ENCODE peak calls at places on chromosomes 16 and 17, in six cellular contexts. Q is sigmoid colon, T is IMR-90, R is MG63, D is tibial nerve, P is cardiac muscle cell. C is an unnamed sample.
A peak's percentile ranks its signal among the peaks of the same experiment; 100 is the strongest.

GRCh38 chr17:76670020-76670707 is 26.6 kb upstream of the ST6GALNAC1 start:
- DNase-seq in Q (peak; percentile 29), T (no peak), R (no peak), D (no peak), P (no peak), C (peak; percentile 74)

GRCh38 chr16:72530434-72530833 is 358.5 kb upstream of the PMFBP1 start:
- DNase-seq in Q (no peak), T (peak; percentile 75), R (no peak), D (no peak), P (no peak), C (peak; percentile 85)

GRCh38 chr17:28416703-28417311 is 10.8 kb upstream of the SLC46A1 start:
- DNase-seq in Q (no peak), T (peak; percentile 59), R (peak; percentile 57), D (no peak), P (peak; percentile 81), C (peak; percentile 65)

GRCh38 chr16:87919681-87919994 is 16.7 kb downstream of the CA5A start:
- DNase-seq in Q (no peak), T (no peak), R (no peak), D (no peak), P (no peak), C (no peak)

GRCh38 chr17:66098040-66098439 is 93.9 kb downstream of the CEP112 start:
- DNase-seq in Q (no peak), T (peak; percentile 58), R (no peak), D (no peak), P (no peak), C (peak; percentile 13)

GRCh38 chr17:82598256-82599011 is 49.8 kb downstream of the WDR45B start:
- DNase-seq in Q (peak; percentile 55), T (peak; percentile 56), R (peak; percentile 27), D (no peak), P (no peak), C (peak; percentile 55)

GRCh38 chr16:75043175-75043937 is 44.5 kb downstream of the ZNRF1 start:
- DNase-seq in Q (no peak), T (no peak), R (no peak), D (no peak), P (no peak), C (no peak)

GRCh38 chr17:19013806-19014627 is 9.5 kb upstream of the FAM83G start:
- DNase-seq in Q (no peak), T (no peak), R (no peak), D (no peak), P (no peak), C (no peak)

GRCh38 chr16:50810241-50810965 is 68.5 kb downstream of the CYLD start:
- DNase-seq in Q (no peak), T (no peak), R (no peak), D (no peak), P (no peak), C (no peak)

GRCh38 chr17:55266051-55266957 is 1.5 kb downstream of the HLF start:
- DNase-seq in Q (peak; percentile 80), T (no peak), R (no peak), D (no peak), P (no peak), C (no peak)

GRCh38 chr17:37747222-37747621 is 2.4 kb upstream of the HNF1B start:
- DNase-seq in Q (no peak), T (no peak), R (no peak), D (no peak), P (no peak), C (no peak)

GRCh38 chr17:50181601-50182345 is 16.0 kb downstream of the SGCA start:
- DNase-seq in Q (no peak), T (peak; percentile 65), R (no peak), D (no peak), P (no peak), C (peak; percentile 30)

GRCh38 chr16:20865420-20866126 is 34.6 kb downstream of the DCUN1D3 start:
- DNase-seq in Q (no peak), T (peak; percentile 64), R (no peak), D (no peak), P (no peak), C (peak; percentile 95)

GRCh38 chr17:36816214-36816613 is 121.1 kb upstream of the LHX1 start:
- DNase-seq in Q (no peak), T (no peak), R (no peak), D (no peak), P (no peak), C (no peak)

GRCh38 chr17:27233783-27234182 is 60.1 kb upstream of the WSB1 start:
- DNase-seq in Q (no peak), T (no peak), R (no peak), D (no peak), P (no peak), C (no peak)

GRCh38 chr17:56676807-56677206 is 83.3 kb downstream of the NOG start:
- DNase-seq in Q (no peak), T (no peak), R (peak; percentile 43), D (no peak), P (no peak), C (no peak)

GRCh38 chr17:56679767-56680422 is 86.4 kb downstream of the NOG start:
- DNase-seq in Q (no peak), T (no peak), R (no peak), D (no peak), P (no peak), C (peak; percentile 44)

GRCh38 chr17:56678249-56679144 is 85.0 kb downstream of the NOG start:
- DNase-seq in Q (no peak), T (no peak), R (peak; percentile 15), D (no peak), P (peak; percentile 23), C (no peak)

GRCh38 chr17:56680676-56681075 is 87.2 kb downstream of the NOG start:
- DNase-seq in Q (no peak), T (no peak), R (no peak), D (no peak), P (no peak), C (no peak)

DNA sequence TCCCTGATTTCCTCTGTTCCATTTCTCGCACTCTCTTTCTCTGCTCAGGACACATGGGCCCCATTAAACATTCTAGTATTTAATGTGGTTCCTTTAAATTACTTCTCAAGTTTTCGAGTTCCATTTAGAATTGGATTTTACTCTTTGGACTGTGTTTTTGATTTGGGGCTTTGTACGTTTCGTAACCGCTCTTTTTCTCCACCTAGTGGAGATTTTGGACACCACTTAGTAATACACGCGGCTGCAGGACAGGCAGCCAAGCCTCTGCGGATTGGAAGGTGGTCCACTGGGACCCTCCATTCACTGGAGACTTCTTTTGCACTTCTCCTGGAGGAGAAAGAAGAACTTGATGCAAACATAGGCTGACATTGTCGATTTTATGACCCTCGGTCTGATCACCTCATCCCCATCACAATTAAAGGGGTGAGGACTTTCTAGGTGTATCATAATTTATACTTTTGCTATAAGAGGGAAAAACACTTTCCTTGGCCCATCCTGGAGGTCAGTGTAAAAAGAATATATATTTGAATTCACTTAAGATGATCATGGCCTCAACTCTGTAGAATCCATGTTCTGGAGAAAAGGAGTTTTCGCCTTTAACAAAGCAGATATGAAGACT is 85.8 kb downstream of the NOG start:
- DNase-seq in Q (no peak), T (peak; percentile 56), R (no peak), D (no peak), P (peak; percentile 66), C (peak; percentile 44)
- H3K4me3 ChIP-seq in Q (no peak overlapping the region), T (no peak overlapping the region), R (no peak overlapping the region), D (peak overlapping the region; percentile 31), P (peak overlapping the region; percentile 25), C (peak overlapping the region; percentile 21)

GRCh38 chr16:3950343-3951193 is 70.1 kb upstream of the CREBBP start:
- DNase-seq in Q (peak; percentile 95), T (peak; percentile 99), R (peak; percentile 99), D (peak; percentile 87), P (no peak), C (peak; percentile 76)
- H3K4me3 ChIP-seq in Q (no peak overlapping the region), T (peak overlapping the region; percentile 28), R (peak overlapping the region; percentile 40), D (peak overlapping the region; percentile 14), P (no peak overlapping the region), C (no peak overlapping the region)

DNA sequence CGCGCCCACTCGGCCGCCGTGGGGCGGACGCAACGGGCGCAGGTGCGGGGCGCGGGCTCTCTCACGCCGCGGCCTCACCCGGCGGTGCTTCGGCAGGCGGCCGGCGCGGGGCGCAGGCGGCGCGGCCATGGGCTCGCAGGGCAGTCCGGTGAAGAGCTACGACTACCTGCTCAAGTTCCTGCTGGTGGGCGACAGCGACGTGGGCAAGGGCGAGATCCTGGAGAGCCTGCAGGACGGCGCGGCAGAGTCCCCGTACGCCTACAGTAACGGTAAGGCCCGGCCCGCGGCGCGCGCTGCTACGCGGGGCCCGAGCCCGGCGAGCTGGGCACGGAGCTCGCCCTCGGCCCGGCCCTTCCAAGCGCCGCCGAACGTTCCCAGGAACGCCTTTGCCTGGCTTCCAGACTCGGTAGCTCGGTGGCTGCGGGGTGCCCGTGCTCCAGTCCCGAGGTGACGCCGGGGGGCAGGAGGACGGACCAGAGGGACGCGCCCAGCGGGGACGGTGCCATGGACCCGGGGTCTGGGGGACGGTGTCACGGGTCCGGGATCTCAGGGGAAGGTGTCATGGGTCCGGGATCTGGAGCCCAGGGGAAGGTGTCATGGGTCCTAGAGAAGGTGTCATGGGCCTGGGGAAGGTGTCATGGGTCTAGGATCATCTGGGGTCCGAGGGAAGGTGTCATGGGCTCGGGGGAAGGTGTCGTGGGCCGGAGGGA is 454 bp downstream of the RAB40C start:
- DNase-seq in Q (peak; percentile 78), T (peak; percentile 47), R (no peak), D (no peak), P (peak; percentile 66), C (no peak)
- H3K4me3 ChIP-seq in Q (peak overlapping the region; percentile 58), T (peak overlapping the region; percentile 98), R (peak overlapping the region; percentile 62), D (peak overlapping the region; percentile 91), P (peak overlapping the region; percentile 78), C (peak overlapping the region; percentile 82)

GRCh38 chr17:58515286-58515685 is 848 bp upstream of the MTMR4 start:
- DNase-seq in Q (no peak), T (no peak), R (no peak), D (no peak), P (no peak), C (no peak)

GRCh38 chr17:58514795-58515157 is 338 bp upstream of the MTMR4 start:
- DNase-seq in Q (no peak), T (no peak), R (no peak), D (no peak), P (no peak), C (no peak)

GRCh38 chr17:58513391-58513912 is 986 bp downstream of the MTMR4 start:
- DNase-seq in Q (peak; percentile 59), T (no peak), R (no peak), D (no peak), P (no peak), C (no peak)

GRCh38 chr17:58516644-58517377 is 2.4 kb upstream of the MTMR4 start:
- DNase-seq in Q (peak; percentile 62), T (no peak), R (no peak), D (no peak), P (no peak), C (no peak)

DNA sequence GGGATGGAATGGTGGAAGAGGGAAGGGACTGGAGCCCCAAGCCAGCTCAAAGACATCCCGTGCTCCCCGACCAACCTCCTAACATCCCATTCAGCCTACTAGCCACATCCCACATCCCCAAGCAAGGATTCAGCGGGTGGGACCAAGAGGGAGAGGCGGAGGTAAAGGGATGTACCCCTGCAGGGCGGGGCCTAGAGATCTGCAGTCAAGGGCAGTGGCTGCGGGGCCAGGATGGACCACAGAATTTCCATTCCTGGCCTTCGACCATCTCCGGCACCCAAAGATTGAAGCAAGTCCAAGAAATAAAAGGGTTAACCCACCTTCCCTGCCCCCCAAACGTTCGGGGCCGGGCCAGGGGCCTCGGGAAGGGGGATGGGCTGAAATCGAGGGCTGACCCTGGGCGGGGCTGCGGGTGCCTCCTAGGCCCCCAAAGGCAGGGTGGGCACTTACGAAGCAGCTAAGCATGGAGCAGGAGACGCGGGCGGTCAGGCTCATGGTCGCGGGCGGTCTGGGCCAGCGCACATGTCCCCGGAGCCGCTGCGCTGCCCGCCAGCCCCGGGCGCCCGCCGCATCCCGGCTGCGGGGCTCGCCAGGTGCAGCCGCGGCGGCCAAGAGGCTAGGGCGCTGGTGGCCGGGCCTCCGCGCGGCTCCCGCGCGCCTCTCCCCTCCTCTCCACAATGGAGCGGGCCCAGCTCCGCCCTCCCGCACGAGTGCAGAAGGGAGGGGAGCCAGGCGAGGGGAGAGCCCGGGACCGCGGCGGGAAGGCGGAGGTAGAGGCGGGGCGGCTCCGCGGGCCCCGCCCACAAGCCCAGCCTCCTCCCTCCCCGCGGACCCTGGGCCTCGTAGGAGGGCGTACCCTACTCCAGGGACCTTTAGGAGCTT is at the start of gene MTMR4:
- DNase-seq in Q (peak; percentile 92), T (peak; percentile 58), R (peak; percentile 83), D (peak; percentile 57), P (peak; percentile 94), C (peak; percentile 53)
- H3K4me3 ChIP-seq in Q (peak within 1 kb of the TSS; percentile 49), T (peak within 1 kb of the TSS; percentile 64), R (peak within 1 kb of the TSS; percentile 73), D (peak within 1 kb of the TSS; percentile 67), P (peak within 1 kb of the TSS; percentile 54), C (peak within 1 kb of the TSS; percentile 71)